ENCODE peak calls at places on chromosomes 4 and X, in ten cellular contexts. R, F, K, L, M, O, A, Q, H and S are unnamed samples.
A peak's percentile ranks its signal among the peaks of the same experiment; 100 is the strongest.

GRCh38 chr4:120317713-120318112 is 251.1 kb upstream of the MAD2L1 start:
- DNase-seq in R (no peak), F (no peak), K (no peak), L (no peak), M (no peak), O (no peak), A (no peak), Q (no peak), H (no peak), S (no peak)

GRCh38 chr4:143307536-143307935 is 29.1 kb upstream of the GAB1 start:
- DNase-seq in R (no peak), F (no peak), K (no peak), L (no peak), M (no peak), O (no peak), A (no peak), Q (no peak), H (no peak), S (no peak)

GRCh38 chr4:151429957-151430548 is 21.1 kb downstream of the FHIP1A start:
- DNase-seq in R (no peak), F (no peak), K (no peak), L (no peak), M (no peak), O (no peak), A (no peak), Q (no peak), H (no peak), S (no peak)

GRCh38 chrX:56281789-56282188 is 49.6 kb downstream of the KLF8 start:
- DNase-seq in R (peak; percentile 13), F (no peak), K (no peak), L (no peak), M (peak; percentile 11), O (no peak), A (no peak), Q (no peak), H (no peak), S (no peak)

GRCh38 chr4:74318270-74318669 is 10.0 kb downstream of the EPGN start:
- DNase-seq in R (no peak), F (no peak), K (no peak), L (no peak), M (no peak), O (no peak), A (no peak), Q (no peak), H (no peak), S (no peak)

GRCh38 chr4:56958111-56958517 is 19.3 kb downstream of the NOA1 start:
- DNase-seq in R (peak; percentile 97), F (no peak), K (peak; percentile 79), L (peak; percentile 49), M (no peak), O (no peak), A (peak; percentile 88), Q (peak; percentile 68), H (peak; percentile 53), S (no peak)

GRCh38 chrX:30270639-30271038 is 23.7 kb downstream of the MAGEB1 start:
- DNase-seq in R (no peak), F (no peak), K (no peak), L (no peak), M (no peak), O (no peak), A (no peak), Q (no peak), H (no peak), S (no peak)

GRCh38 chr4:57190651-57191481 is 80.7 kb upstream of the IGFBP7 start:
- DNase-seq in R (peak; percentile 8), F (no peak), K (no peak), L (no peak), M (peak; percentile 42), O (no peak), A (no peak), Q (no peak), H (no peak), S (peak; percentile 49)

GRCh38 chr4:89324671-89325070 is 17.1 kb upstream of the GPRIN3 start:
- DNase-seq in R (peak; percentile 25), F (no peak), K (no peak), L (no peak), M (no peak), O (no peak), A (no peak), Q (no peak), H (no peak), S (no peak)

GRCh38 chr4:40721730-40722171 is 28.0 kb upstream of the NSUN7 start:
- DNase-seq in R (peak; percentile 17), F (no peak), K (no peak), L (no peak), M (peak; percentile 28), O (no peak), A (no peak), Q (no peak), H (no peak), S (no peak)

GRCh38 chr4:40720351-40720750 is 29.4 kb upstream of the NSUN7 start:
- DNase-seq in R (no peak), F (no peak), K (no peak), L (no peak), M (no peak), O (no peak), A (no peak), Q (no peak), H (no peak), S (no peak)

GRCh38 chr4:40718571-40718970 is 31.2 kb upstream of the NSUN7 start:
- DNase-seq in R (no peak), F (no peak), K (no peak), L (no peak), M (peak; percentile 36), O (no peak), A (no peak), Q (no peak), H (no peak), S (no peak)

GRCh38 chr4:40720931-40721330 is 28.8 kb upstream of the NSUN7 start:
- DNase-seq in R (no peak), F (no peak), K (no peak), L (no peak), M (no peak), O (no peak), A (no peak), Q (no peak), H (no peak), S (no peak)

GRCh38 chr4:40719008-40719623 is 30.6 kb upstream of the NSUN7 start:
- DNase-seq in R (peak; percentile 69), F (no peak), K (no peak), L (no peak), M (peak; percentile 27), O (no peak), A (no peak), Q (no peak), H (no peak), S (no peak)
- TF ChIP-seq CTCF in R (peak; percentile 75), F (no peak), K (no peak), L (peak; percentile 39), M (peak; percentile 19), O (peak; percentile 43), A (no peak), Q (no peak), H (no peak), S (peak; percentile 70)

DNA sequence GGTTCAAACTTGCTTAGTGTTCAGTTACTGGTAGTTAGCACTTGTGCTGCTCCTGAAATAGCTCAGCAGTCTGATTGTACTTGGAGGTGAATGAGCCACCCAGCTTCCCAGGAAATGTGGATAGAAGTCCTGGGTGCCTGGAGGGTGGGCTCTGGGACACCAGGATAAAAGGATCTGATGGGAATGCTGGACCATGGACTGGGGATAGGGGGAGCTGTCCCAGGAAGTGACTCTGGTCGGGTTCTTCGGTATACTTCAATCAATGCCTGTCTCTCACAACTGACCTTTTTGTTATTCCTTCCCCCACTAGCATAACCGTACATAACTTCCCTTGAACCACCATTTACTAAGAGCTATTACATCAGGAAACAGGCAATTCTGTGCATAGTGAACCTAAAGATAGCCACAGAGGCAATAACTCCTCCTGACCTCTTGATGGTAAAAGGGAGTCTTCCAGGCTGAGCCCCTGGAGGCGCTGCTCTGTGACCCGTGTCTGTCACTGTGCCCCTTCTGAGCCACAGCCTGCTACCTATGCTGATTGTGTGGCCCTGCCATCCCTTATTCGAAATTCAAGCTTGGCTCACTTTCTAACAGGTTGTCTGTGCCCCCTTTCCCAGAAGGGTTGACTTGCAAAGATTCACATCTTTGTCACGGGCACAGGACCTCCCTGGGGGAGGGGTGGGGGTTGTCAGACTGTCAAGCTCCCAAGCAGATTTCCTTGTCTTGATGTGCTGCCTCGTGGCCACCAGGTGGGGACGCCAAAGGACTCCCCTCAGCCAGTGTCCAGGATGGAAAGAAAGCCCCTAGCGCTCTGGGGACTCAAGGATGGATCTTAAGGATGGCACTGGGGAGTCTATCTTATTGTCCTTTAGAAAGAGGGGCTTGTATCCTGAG is 24.5 kb upstream of the WDR1 start:
- DNase-seq in R (no peak), F (no peak), K (no peak), L (no peak), M (no peak), O (no peak), A (no peak), Q (no peak), H (no peak), S (no peak)
- TF ChIP-seq CTCF in R (no peak), F (no peak), K (no peak), L (no peak), M (no peak), O (no peak), A (no peak), Q (no peak), H (no peak), S (no peak)

DNA sequence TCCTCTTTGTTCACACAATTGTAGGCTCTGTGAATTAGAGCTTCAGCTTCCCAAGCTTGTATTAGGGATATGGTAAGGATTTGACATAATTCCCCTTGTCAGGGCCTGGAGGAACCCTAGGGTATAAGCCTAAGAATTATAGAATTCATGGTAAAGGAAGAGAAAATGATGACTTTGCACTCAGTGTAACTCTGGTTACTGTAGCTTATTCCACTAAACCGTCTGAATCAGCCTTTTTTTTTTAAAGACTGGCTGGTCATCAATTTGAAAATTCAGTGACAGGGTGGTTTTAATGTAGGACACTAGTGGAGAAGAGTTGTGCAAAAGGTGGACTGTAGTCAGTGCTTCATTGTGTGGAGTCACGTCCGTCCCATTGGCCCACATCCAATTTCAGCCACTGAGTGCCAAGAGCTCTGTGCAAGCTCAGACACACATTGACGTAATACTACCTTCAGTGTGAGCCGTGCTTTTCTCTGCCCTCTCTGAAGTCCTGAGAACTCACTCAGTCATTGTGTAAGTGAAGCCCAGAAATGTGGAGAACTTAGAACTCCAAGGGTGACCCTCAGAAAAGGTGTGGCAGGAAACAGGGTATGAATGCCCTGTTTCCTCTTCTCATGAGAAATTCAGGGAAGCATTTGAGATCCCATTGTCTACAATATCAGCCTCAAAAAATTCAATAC is 449.8 kb downstream of the C4orf33 start:
- DNase-seq in R (no peak), F (no peak), K (peak; percentile 11), L (peak; percentile 47), M (peak; percentile 61), O (peak; percentile 71), A (peak; percentile 53), Q (peak; percentile 4), H (no peak), S (no peak)
- TF ChIP-seq CTCF in R (no peak), F (no peak), K (no peak), L (no peak), M (no peak), O (no peak), A (no peak), Q (no peak), H (no peak), S (no peak)

DNA sequence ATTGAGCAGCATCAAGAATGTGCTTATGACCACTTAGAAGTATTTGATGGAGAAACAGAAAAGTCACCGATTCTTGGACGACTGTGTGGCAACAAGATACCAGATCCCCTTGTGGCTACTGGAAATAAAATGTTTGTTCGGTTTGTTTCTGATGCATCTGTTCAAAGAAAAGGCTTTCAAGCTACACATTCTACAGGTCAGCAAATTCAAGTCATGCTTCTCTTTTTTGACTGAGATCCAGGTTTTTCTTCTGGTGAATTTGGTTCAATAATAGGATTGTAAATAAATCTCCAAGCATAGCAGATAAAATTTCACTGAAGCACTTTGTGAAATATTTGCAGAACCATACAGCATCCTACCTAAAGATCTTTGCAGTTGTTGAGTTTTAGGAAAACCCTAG is 218.1 kb downstream of the TLL1 start:
- DNase-seq in R (no peak), F (no peak), K (no peak), L (no peak), M (no peak), O (no peak), A (no peak), Q (no peak), H (no peak), S (no peak)
- TF ChIP-seq CTCF in R (no peak), F (no peak), K (no peak), L (no peak), M (no peak), O (no peak), A (no peak), Q (no peak), H (no peak), S (no peak)